ENCODE peak calls at places on chromosomes 12 and 14, in six cellular contexts. A, M, E, F, L and I are unnamed samples.

GRCh38 chr14:23402296-23403138 is 5.6 kb downstream of the MYH6 start:
- DNase-seq in A (no peak), M (no peak), E (no peak), F (no peak), L (peak; percentile 58), I (no peak)

GRCh38 chr12:31591308-31591901 is 469 bp upstream of the DENND5B start:
- DNase-seq in A (no peak), M (peak; percentile 28), E (no peak), F (peak; percentile 73), L (peak; percentile 46), I (no peak)

GRCh38 chr12:113850309-113851056 is 115.6 kb downstream of the RBM19 start:
- DNase-seq in A (no peak), M (no peak), E (no peak), F (peak; percentile 43), L (no peak), I (peak; percentile 25)

GRCh38 chr12:15852383-15852782 is 29.8 kb upstream of the STRAP start:
- DNase-seq in A (no peak), M (peak; percentile 89), E (no peak), F (peak; percentile 84), L (no peak), I (peak; percentile 74)

GRCh38 chr12:34393821-34394150 is 371.5 kb downstream of the ALG10 start:
- DNase-seq in A (no peak), M (no peak), E (no peak), F (no peak), L (no peak), I (no peak)

GRCh38 chr14:39430762-39431415 is 1.3 kb downstream of the FBXO33 start:
- DNase-seq in A (no peak), M (no peak), E (no peak), F (no peak), L (no peak), I (peak; percentile 13)

GRCh38 chr12:25456474-25456873 is 96.6 kb downstream of the LMNTD1 start:
- DNase-seq in A (no peak), M (no peak), E (no peak), F (no peak), L (no peak), I (no peak)

GRCh38 chr12:104480826-104481457 is 24.2 kb downstream of the CHST11 start:
- DNase-seq in A (no peak), M (peak; percentile 44), E (no peak), F (peak; percentile 92), L (no peak), I (peak; percentile 79)

GRCh38 chr14:54922598-54922997 is 20.0 kb upstream of the GCH1 start:
- DNase-seq in A (no peak), M (no peak), E (no peak), F (no peak), L (no peak), I (peak; percentile 27)

GRCh38 chr12:16187684-16188083 is 89.8 kb downstream of the SLC15A5 start:
- DNase-seq in A (no peak), M (no peak), E (no peak), F (no peak), L (no peak), I (no peak)

GRCh38 chr12:98332626-98333025 is 182.8 kb upstream of the TMPO start:
- DNase-seq in A (no peak), M (no peak), E (no peak), F (no peak), L (no peak), I (no peak)

GRCh38 chr14:55129428-55130193 is 559 bp downstream of the LGALS3 start:
- DNase-seq in A (no peak), M (peak; percentile 76), E (no peak), F (peak; percentile 88), L (peak; percentile 65), I (peak; percentile 74)

GRCh38 chr12:17591113-17591512 is 498.9 kb downstream of the RERGL start:
- DNase-seq in A (no peak), M (no peak), E (no peak), F (no peak), L (no peak), I (no peak)

GRCh38 chr14:63686926-63687325 is 40.9 kb downstream of the SGPP1 start:
- DNase-seq in A (no peak), M (peak; percentile 73), E (no peak), F (no peak), L (no peak), I (no peak)

GRCh38 chr12:6218526-6218925 is 18.3 kb downstream of the CD9 start:
- DNase-seq in A (no peak), M (peak; percentile 58), E (no peak), F (no peak), L (no peak), I (no peak)
- H3K9ac ChIP-seq in A (no peak overlapping the region), M (no peak overlapping the region), E (no peak overlapping the region), F (no peak overlapping the region), L (no peak overlapping the region), I (no peak overlapping the region)

GRCh38 chr14:71209888-71210287 is 302.6 kb downstream of the PCNX1 start:
- DNase-seq in A (no peak), M (no peak), E (no peak), F (no peak), L (no peak), I (no peak)

GRCh38 chr14:71208702-71209357 is 301.6 kb downstream of the PCNX1 start:
- DNase-seq in A (no peak), M (no peak), E (no peak), F (no peak), L (no peak), I (no peak)

GRCh38 chr14:71212683-71213107 is 305.4 kb downstream of the PCNX1 start:
- DNase-seq in A (no peak), M (no peak), E (no peak), F (no peak), L (no peak), I (peak; percentile 10)

GRCh38 chr14:71212093-71212492 is 304.8 kb downstream of the PCNX1 start:
- DNase-seq in A (no peak), M (no peak), E (no peak), F (no peak), L (no peak), I (no peak)

GRCh38 chr14:71214241-71214640 is 307.0 kb downstream of the PCNX1 start:
- DNase-seq in A (no peak), M (no peak), E (no peak), F (no peak), L (no peak), I (no peak)
- H3K14ac ChIP-seq in A (no peak overlapping the region), M (no peak overlapping the region), E (no peak overlapping the region), F (no peak overlapping the region), L (no peak overlapping the region), I (no peak overlapping the region)

GRCh38 chr14:22390824-22391461 is 198.1 kb downstream of the DAD1 start:
- DNase-seq in A (no peak), M (peak; percentile 56), E (no peak), F (no peak), L (no peak), I (no peak)
- H3K9ac ChIP-seq in A (no peak overlapping the region), M (no peak overlapping the region), E (no peak overlapping the region), F (no peak overlapping the region), L (no peak overlapping the region), I (no peak overlapping the region)

GRCh38 chr12:68198490-68199086 is 27.0 kb downstream of the IL26 start:
- DNase-seq in A (no peak), M (no peak), E (no peak), F (no peak), L (no peak), I (no peak)

GRCh38 chr12:68200854-68201253 is 24.8 kb downstream of the IL26 start:
- DNase-seq in A (no peak), M (no peak), E (no peak), F (no peak), L (no peak), I (no peak)

GRCh38 chr12:68207276-68207675 is 18.3 kb downstream of the IL26 start:
- DNase-seq in A (no peak), M (no peak), E (no peak), F (no peak), L (no peak), I (no peak)

GRCh38 chr12:68199127-68199526 is 26.5 kb downstream of the IL26 start:
- DNase-seq in A (no peak), M (no peak), E (no peak), F (no peak), L (no peak), I (no peak)

DNA sequence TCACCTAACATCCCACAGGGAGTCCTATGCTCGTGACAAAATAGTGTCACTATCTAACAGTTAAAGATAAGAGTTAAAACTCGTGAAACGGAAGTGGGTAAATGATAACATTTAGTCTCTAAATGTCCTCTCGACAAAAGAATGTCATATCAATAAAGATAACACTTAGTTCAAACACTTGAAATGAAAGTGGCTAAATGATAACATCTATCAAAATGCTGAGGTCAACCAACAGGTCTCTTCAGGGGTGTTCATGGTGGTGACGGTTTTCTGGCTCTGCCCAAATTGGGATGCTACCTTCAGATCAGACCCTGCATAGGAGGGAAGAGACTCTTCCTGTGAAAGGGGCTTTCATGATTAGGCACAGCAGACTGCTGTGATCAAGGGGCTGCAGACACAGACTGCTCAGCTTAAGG is 22.1 kb downstream of the IL26 start:
- DNase-seq in A (no peak), M (no peak), E (no peak), F (no peak), L (no peak), I (no peak)
- H3K14ac ChIP-seq in A (no peak overlapping the region), M (no peak overlapping the region), E (no peak overlapping the region), F (no peak overlapping the region), L (no peak overlapping the region), I (no peak overlapping the region)

DNA sequence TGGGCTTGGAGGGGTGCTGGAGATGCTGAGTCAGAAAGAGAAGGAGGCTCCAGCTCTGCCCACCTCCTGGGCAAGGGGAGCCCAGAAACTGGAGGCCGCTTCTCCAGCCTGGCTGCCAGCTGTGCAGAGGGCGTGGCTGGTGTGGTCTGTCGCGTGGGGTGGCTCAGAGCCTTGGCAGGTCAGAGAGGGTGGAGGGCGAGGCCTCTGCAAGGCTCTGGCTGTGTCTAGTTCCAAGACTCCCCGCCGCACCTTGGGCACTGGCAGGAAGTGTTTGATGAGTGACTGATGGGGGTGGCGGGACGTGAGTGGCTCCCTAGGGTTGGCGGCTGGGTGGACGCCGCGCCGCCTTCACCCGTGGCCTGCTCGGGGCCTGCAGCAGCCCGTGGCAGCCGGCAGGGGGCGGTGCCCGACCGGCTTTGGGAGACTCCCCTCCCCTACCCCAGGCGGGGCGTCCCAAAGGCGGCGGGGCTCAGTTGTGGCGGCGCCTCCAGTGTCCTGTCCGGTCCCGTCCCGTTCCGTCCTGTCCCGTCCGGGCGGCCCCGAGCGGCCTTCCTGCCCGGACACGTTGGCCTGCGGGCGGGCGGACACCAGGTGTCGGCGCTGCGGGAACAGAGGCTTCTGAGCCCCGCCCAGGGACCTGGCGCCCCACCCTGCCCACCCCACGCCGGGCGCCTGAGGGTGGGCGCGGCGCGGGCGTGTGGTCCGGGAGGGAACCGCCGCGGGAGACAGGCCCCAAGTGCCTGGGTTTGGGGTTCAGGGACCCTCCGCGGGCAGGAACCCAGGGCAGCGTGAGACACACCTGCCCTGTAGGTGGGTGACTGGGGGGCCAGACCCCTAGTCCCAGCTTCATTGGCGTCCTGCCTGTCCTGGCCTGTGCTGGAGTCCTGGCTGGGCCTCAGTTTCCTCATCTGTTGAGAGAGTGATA is 39.7 kb downstream of the KRT80 start:
- DNase-seq in A (no peak), M (peak; percentile 80), E (peak; percentile 68), F (peak; percentile 56), L (peak; percentile 85), I (peak; percentile 41)
- H3K9ac ChIP-seq in A (peak overlapping the region; percentile 4), M (no peak overlapping the region), E (peak overlapping the region; percentile 35), F (peak overlapping the region; percentile 79), L (no peak overlapping the region), I (no peak overlapping the region)